ENCODE peak calls at places on chromosomes 5 and 9, in nine cellular contexts. H is Peyer's patch, A is HepG2, R is tibial nerve, S is A549, T is GM12892, F is stomach, J is ovary, K is testis. X is an unnamed sample.

GRCh38 chr5:109191153-109191558 is 218.6 kb downstream of the PJA2 start:
- DNase-seq in H (no peak), A (no peak), R (no peak), S (no peak), T (no peak), F (no peak), J (no peak), K (no peak), X (peak; percentile 87)

GRCh38 chr5:57887851-57888621 is 405.4 kb upstream of the ACTBL2 start:
- DNase-seq in H (no peak), A (peak; percentile 23), R (no peak), S (peak; percentile 70), T (no peak), F (peak; percentile 34), J (peak; percentile 36), K (peak; percentile 71), X (peak; percentile 20)

GRCh38 chr9:93460689-93461413 is 7.5 kb upstream of the FAM120AOS start:
- DNase-seq in H (no peak), A (no peak), R (no peak), S (no peak), T (no peak), F (no peak), J (no peak), K (no peak), X (no peak)

GRCh38 chr5:72036951-72037350 is 70.3 kb upstream of the MAP1B start:
- DNase-seq in H (no peak), A (no peak), R (no peak), S (no peak), T (no peak), F (no peak), J (no peak), K (no peak), X (no peak)

GRCh38 chr5:75331-76320 is 16.3 kb upstream of the PLEKHG4B start:
- DNase-seq in H (peak; percentile 19), A (no peak), R (no peak), S (no peak), T (no peak), F (no peak), J (no peak), K (no peak), X (no peak)

GRCh38 chr5:143968071-143968878 is 156.3 kb downstream of the HMHB1 start:
- DNase-seq in H (no peak), A (peak; percentile 22), R (no peak), S (peak; percentile 31), T (no peak), F (no peak), J (no peak), K (no peak), X (peak; percentile 9)

GRCh38 chr5:54275361-54275760 is 35.0 kb downstream of the ARL15 start:
- DNase-seq in H (no peak), A (no peak), R (no peak), S (no peak), T (no peak), F (no peak), J (no peak), K (no peak), X (no peak)

GRCh38 chr9:23379842-23380241 is 446.2 kb downstream of the ELAVL2 start:
- DNase-seq in H (no peak), A (no peak), R (no peak), S (no peak), T (no peak), F (no peak), J (no peak), K (no peak), X (no peak)

GRCh38 chr5:61667523-61668229 is 335.6 kb downstream of the ZSWIM6 start:
- DNase-seq in H (no peak), A (no peak), R (no peak), S (no peak), T (no peak), F (no peak), J (no peak), K (no peak), X (no peak)

GRCh38 chr5:84298628-84299027 is 86.1 kb downstream of the EDIL3 start:
- DNase-seq in H (no peak), A (no peak), R (no peak), S (no peak), T (no peak), F (no peak), J (no peak), K (no peak), X (no peak)

GRCh38 chr5:127562252-127562651 is 44.8 kb downstream of the PRRC1 start:
- DNase-seq in H (no peak), A (peak; percentile 16), R (no peak), S (no peak), T (no peak), F (no peak), J (no peak), K (peak; percentile 25), X (peak; percentile 2)

GRCh38 chr9:120733190-120733589 is 18.9 kb upstream of the MEGF9 start:
- DNase-seq in H (no peak), A (peak; percentile 82), R (no peak), S (no peak), T (no peak), F (peak; percentile 55), J (no peak), K (no peak), X (no peak)

GRCh38 chr5:153551537-153552079 is 61.1 kb downstream of the GRIA1 start:
- DNase-seq in H (no peak), A (no peak), R (no peak), S (peak; percentile 33), T (no peak), F (no peak), J (no peak), K (no peak), X (peak; percentile 1)

GRCh38 chr5:179268399-179268952 is 76.8 kb downstream of the ADAMTS2 start:
- DNase-seq in H (peak; percentile 39), A (peak; percentile 27), R (peak; percentile 3), S (no peak), T (no peak), F (peak; percentile 23), J (peak; percentile 23), K (peak; percentile 54), X (no peak)

GRCh38 chr9:135500525-135501260 is at the start of gene MRPS2:
- DNase-seq in H (peak; percentile 93), A (peak; percentile 78), R (peak; percentile 63), S (peak; percentile 86), T (peak; percentile 97), F (peak; percentile 89), J (peak; percentile 86), K (peak; percentile 88), X (peak; percentile 90)
- TF ChIP-seq POLR2A in H (no peak), A (no peak), R (peak; percentile 30), S (peak; percentile 83), T (peak; percentile 82), F (no peak), J (no peak), K (no peak), X (peak; percentile 65)

DNA sequence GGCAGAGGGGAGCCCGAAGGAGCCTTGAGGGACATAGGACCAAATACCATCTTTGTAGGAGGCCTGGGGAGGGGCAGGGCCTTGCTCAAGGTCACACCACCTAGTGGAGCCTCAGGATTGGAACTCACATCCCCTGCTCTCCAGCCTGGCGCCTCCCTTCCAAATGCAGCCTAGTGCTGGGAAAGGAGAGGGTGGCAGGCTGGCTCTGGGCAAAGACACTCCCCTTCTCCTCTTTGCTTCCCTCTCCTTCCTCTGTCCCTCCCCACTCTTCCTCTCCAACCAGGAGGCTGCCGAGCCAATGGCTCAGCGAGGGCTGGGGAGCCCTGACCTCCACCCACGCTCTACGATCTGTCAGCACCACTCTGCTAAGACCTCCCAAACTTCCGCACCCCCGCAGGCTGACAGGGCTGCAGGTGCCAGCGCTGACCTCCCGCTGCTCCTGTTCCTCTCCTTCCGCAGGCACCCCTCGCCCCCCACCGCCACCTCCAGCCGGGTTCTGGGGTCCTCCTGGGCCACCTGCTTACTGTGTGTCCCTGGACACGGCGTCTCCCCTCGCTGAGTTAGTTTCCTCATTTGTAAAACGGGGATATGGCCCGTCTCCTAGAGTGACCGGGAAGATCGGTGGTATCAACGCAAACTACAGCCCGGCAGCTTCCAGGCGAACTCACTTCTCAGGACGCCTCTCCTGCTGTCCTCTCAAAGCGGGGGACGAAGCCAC is 52.9 kb downstream of the C9orf50 start:
- DNase-seq in H (no peak), A (peak; percentile 75), R (no peak), S (peak; percentile 64), T (no peak), F (peak; percentile 40), J (peak; percentile 62), K (no peak), X (no peak)
- TF ChIP-seq POLR2A in H (no peak), A (no peak), R (no peak), S (peak; percentile 65), T (no peak), F (no peak), J (no peak), K (no peak), X (no peak)

GRCh38 chr5:172859966-172860365 is 25.9 kb downstream of the ERGIC1 start:
- DNase-seq in H (no peak), A (no peak), R (no peak), S (no peak), T (no peak), F (peak; percentile 64), J (no peak), K (no peak), X (no peak)

GRCh38 chr5:172862165-172862801 is 28.2 kb downstream of the ERGIC1 start:
- DNase-seq in H (no peak), A (no peak), R (no peak), S (no peak), T (no peak), F (no peak), J (no peak), K (no peak), X (no peak)

GRCh38 chr5:172861461-172861860 is 27.4 kb downstream of the ERGIC1 start:
- DNase-seq in H (no peak), A (no peak), R (no peak), S (no peak), T (no peak), F (no peak), J (no peak), K (no peak), X (no peak)

GRCh38 chr5:172858990-172859811 is 25.1 kb downstream of the ERGIC1 start:
- DNase-seq in H (peak; percentile 88), A (peak; percentile 96), R (peak; percentile 65), S (peak; percentile 55), T (no peak), F (peak; percentile 73), J (no peak), K (peak; percentile 54), X (no peak)

GRCh38 chr5:172860520-172861443 is 26.7 kb downstream of the ERGIC1 start:
- DNase-seq in H (peak; percentile 72), A (no peak), R (peak; percentile 85), S (no peak), T (no peak), F (peak; percentile 91), J (peak; percentile 90), K (peak; percentile 91), X (no peak)
- TF ChIP-seq POLR2A in H (no peak), A (no peak), R (peak; percentile 18), S (no peak), T (no peak), F (no peak), J (no peak), K (no peak), X (no peak)

DNA sequence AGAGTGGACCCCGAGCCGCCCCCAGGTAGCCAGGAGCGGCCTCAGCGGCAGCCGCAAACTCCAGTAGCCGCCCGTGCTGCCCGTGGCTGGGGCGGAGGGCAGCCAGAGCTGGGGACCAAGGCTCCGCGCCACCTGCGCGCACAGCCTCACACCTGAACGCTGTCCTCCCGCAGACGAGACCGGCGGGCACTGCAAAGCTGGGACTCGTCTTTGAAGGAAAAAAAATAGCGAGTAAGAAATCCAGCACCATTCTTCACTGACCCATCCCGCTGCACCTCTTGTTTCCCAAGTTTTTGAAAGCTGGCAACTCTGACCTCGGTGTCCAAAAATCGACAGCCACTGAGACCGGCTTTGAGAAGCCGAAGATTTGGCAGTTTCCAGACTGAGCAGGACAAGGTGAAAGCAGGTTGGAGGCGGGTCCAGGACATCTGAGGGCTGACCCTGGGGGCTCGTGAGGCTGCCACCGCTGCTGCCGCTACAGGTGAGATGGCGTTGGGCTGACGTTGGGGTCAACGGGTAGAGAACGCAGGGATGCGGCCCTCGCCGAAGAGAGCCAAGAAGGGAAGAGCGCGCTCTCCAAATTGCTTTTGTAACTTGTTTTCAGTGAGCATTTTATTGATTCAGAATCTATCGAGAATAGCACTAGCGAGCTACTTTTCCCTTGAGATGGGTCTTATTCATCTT is 425 bp downstream of the PTGER4 start:
- DNase-seq in H (peak; percentile 66), A (no peak), R (no peak), S (no peak), T (no peak), F (no peak), J (no peak), K (no peak), X (no peak)
- TF ChIP-seq POLR2A in H (no peak), A (no peak), R (no peak), S (no peak), T (no peak), F (no peak), J (no peak), K (no peak), X (no peak)

X was measured in erythroblast.